ENCODE peak calls at places on chromosomes 7 and 10, in ten cellular contexts. N is mesendoderm; H is Caco-2; R is heart right ventricle; S is mammary epithelial cell; U is osteoblast; P is PC-3; I is CD8-positive, alpha-beta memory T cell; C is adipocyte; K is astrocyte. B is an unnamed sample. For H3K4me1, the result is how much of the 10 kb centered on the place peaks cover.

GRCh38 chr7:50660040-50660829 is 95.0 kb upstream of the DDC start:
- DNase-seq in K (no peak), C (no peak), N (no peak), S (no peak), R (no peak), P (no peak), H (no peak), I (peak), U (peak), B (no peak)

GRCh38 chr7:95549818-95550529 is 46.3 kb downstream of the PDK4 start:
- DNase-seq in R (peak), K (peak), N (peak), C (peak), S (peak), H (no peak), U (peak), P (peak), I (no peak), B (peak)

GRCh38 chr7:1123721-1124120 is 35.8 kb downstream of the GPER1 start:
- DNase-seq in R (peak), N (peak), P (no peak), K (peak), S (no peak), C (peak), I (peak), U (peak), H (peak), B (no peak)

GRCh38 chr7:126700807-126701604 is 551.7 kb downstream of the GRM8 start:
- DNase-seq in C (peak), U (peak), K (peak), I (peak), R (no peak), S (peak), N (peak), H (no peak), P (peak), B (peak)

GRCh38 chr7:3415730-3416366 is 114.8 kb downstream of the SDK1 start:
- DNase-seq in U (no peak), H (no peak), S (peak), N (no peak), R (no peak), C (no peak), I (no peak), K (no peak), P (no peak), B (no peak)

GRCh38 chr10:103872137-103872933 is 17.0 kb upstream of the SH3PXD2A start:
- DNase-seq in S (peak), U (no peak), H (no peak), I (no peak), K (peak), R (no peak), C (no peak), P (peak), N (no peak), B (peak)

GRCh38 chr10:5563991-5564536 is 39.3 kb downstream of the CALML3 start:
- DNase-seq in H (peak), P (peak), C (peak), I (peak), R (no peak), U (peak), K (peak), S (peak), N (no peak), B (no peak)

GRCh38 chr10:51272580-51272979 is 198.3 kb downstream of the PRKG1 start:
- DNase-seq in C (peak), S (no peak), I (no peak), P (no peak), H (no peak), U (no peak), K (no peak), N (no peak), R (peak), B (no peak)

GRCh38 chr7:135745702-135746312 is 2.8 kb downstream of the FAM180A start:
- DNase-seq in I (no peak), U (no peak), R (peak), S (peak), N (no peak), C (peak), P (peak), H (no peak), K (peak), B (no peak)

GRCh38 chr10:101103430-101103829 is 27.7 kb upstream of the TLX1 start:
- DNase-seq in C (no peak), I (no peak), S (no peak), K (no peak), U (no peak), P (no peak), H (no peak), R (no peak), N (no peak), B (no peak)

GRCh38 chr10:116771101-116771705 is 28.8 kb upstream of the HSPA12A start:
- DNase-seq in R (peak), U (peak), N (no peak), C (peak), S (peak), I (no peak), H (no peak), K (peak), P (peak), B (no peak)

GRCh38 chr10:31926154-31926553 is 2.5 kb downstream of the ARHGAP12 start:
- DNase-seq in H (no peak), U (no peak), S (peak), C (no peak), N (no peak), K (no peak), P (no peak), R (no peak), I (no peak), B (no peak)

GRCh38 chr10:110323503-110323902 is 18.8 kb upstream of the SMNDC1 start:
- DNase-seq in C (peak), K (peak), N (peak), H (no peak), U (peak), R (no peak), I (no peak), P (peak), S (peak), B (no peak)

GRCh38 chr10:14093735-14094484 is 236.8 kb downstream of the FRMD4A start:
- DNase-seq in I (no peak), R (no peak), U (peak), N (peak), K (peak), C (peak), H (no peak), P (peak), S (no peak), B (peak)

GRCh38 chr10:26025500-26025899 is 91.5 kb downstream of the MYO3A start:
- DNase-seq in H (no peak), I (no peak), S (no peak), N (no peak), R (no peak), U (no peak), K (no peak), P (no peak), C (no peak), B (no peak)

GRCh38 chr10:13949844-13950542 is 363.2 kb downstream of the PRPF18 start:
- DNase-seq in I (no peak), P (peak), H (no peak), C (peak), K (peak), U (peak), S (peak), R (no peak), N (no peak), B (peak)

GRCh38 chr7:156003220-156004162 is 191.2 kb upstream of the SHH start:
- DNase-seq in N (no peak), C (no peak), H (no peak), U (peak), K (no peak), P (no peak), R (no peak), S (no peak), I (no peak), B (no peak)

GRCh38 chr10:112758961-112759360 is 191.1 kb upstream of the TCF7L2 start:
- DNase-seq in P (no peak), S (no peak), I (no peak), R (no peak), K (no peak), U (peak), H (no peak), C (no peak), N (peak), B (no peak)

GRCh38 chr10:75513292-75513691 is 81.9 kb downstream of the LRMDA start:
- DNase-seq in N (no peak), U (no peak), I (no peak), C (no peak), K (no peak), R (no peak), S (no peak), P (no peak), H (no peak), B (no peak)

GRCh38 chr7:115475774-115476407 is 554.0 kb downstream of the MDFIC start:
- DNase-seq in C (no peak), S (no peak), N (peak), I (no peak), U (no peak), R (no peak), H (no peak), P (peak), K (peak), B (no peak)

GRCh38 chr7:34156336-34156735 is 251.0 kb downstream of the BMPER start:
- DNase-seq in C (no peak), I (no peak), H (no peak), K (peak), N (no peak), P (no peak), U (peak), S (no peak), R (no peak), B (no peak)

GRCh38 chr7:95394370-95394769 is 1.8 kb downstream of the PON3 start:
- DNase-seq in K (no peak), R (no peak), C (no peak), S (no peak), I (no peak), U (no peak), P (no peak), N (peak), H (no peak), B (no peak)

GRCh38 chr10:43640603-43641002 is 8.1 kb downstream of the ZNF32 start:
- DNase-seq in C (peak), S (no peak), N (no peak), P (no peak), K (no peak), R (no peak), U (peak), I (no peak), H (no peak), B (no peak)

GRCh38 chr7:471866-472639 is 47.6 kb downstream of the PDGFA start:
- DNase-seq in P (peak), U (peak), S (peak), R (peak), K (peak), C (peak), H (peak), I (peak), N (peak), B (peak)

GRCh38 chr7:44196450-44196872 is 4.3 kb upstream of the YKT6 start:
- DNase-seq in I (no peak), S (no peak), U (peak), C (peak), H (peak), K (no peak), N (peak), R (peak), P (peak), B (peak)

DNA sequence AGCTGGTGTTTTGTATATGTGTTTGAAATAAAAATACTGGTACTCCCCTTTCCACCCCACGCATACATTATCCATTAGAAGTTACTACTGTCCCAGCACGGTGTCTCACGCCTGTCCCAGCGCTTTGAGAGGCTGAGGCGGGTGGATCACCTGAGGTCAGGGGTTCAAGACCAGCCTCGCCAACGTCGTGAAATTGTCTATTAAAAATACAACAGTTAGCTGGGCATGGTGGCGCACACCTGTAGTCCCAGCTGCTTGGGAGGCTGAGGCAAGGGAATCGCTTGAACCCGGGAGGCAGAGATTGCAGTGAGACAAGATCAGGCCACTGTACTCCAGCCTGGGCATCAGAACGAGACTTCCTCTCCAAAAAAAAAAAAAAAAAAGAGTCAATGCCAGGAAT is 2.7 kb downstream of the HBP1 start:
- DNase-seq in I (no peak), U (no peak), C (no peak), S (no peak), R (no peak), K (no peak), N (no peak), H (no peak), P (no peak), B (no peak)
- H3K4me1 ChIP-seq in I (half or more), U (under half), C (under half), S (under half), R (half or more), K (under half), N (under half), H (under half), P (under half), B (under half)

GRCh38 chr10:78081292-78081691 is 47.6 kb downstream of the RPS24 start:
- DNase-seq in C (no peak), P (no peak), S (no peak), R (no peak), K (no peak), U (no peak), H (no peak), N (no peak), I (no peak), B (no peak)
- H3K4me1 ChIP-seq in C (under half), P (under half), S (under half), R (under half), K (under half), U (under half), H (under half), N (under half), I (under half), B (under half)

GRCh38 chr10:29389935-29390334 is 101.1 kb downstream of the LYZL1 start:
- DNase-seq in R (no peak), P (no peak), C (no peak), K (no peak), H (no peak), I (no peak), S (peak), N (no peak), U (peak), B (no peak)
- H3K4me1 ChIP-seq in R (under half), P (under half), C (under half), K (under half), H (under half), I (under half), S (under half), N (under half), U (under half), B (under half)

GRCh38 chr10:24394479-24395190 is 185.7 kb downstream of the KIAA1217 start:
- DNase-seq in S (no peak), H (no peak), R (no peak), N (no peak), U (no peak), K (no peak), I (no peak), C (no peak), P (no peak), B (no peak)
- H3K4me1 ChIP-seq in S (under half), H (under half), R (under half), N (under half), U (under half), K (under half), I (under half), C (under half), P (under half), B (under half)

GRCh38 chr7:157555308-157555707 is 218.5 kb downstream of the DNAJB6 start:
- DNase-seq in K (peak), C (no peak), N (no peak), I (no peak), U (peak), S (no peak), P (peak), R (no peak), H (peak), B (no peak)

GRCh38 chr7:157557263-157557662 is 220.5 kb downstream of the DNAJB6 start:
- DNase-seq in R (no peak), N (no peak), K (no peak), C (no peak), H (no peak), P (no peak), I (no peak), U (peak), S (no peak), B (no peak)

GRCh38 chr7:157558061-157558460 is 221.3 kb downstream of the DNAJB6 start:
- DNase-seq in U (peak), K (no peak), N (no peak), P (no peak), H (no peak), R (no peak), C (no peak), S (no peak), I (no peak), B (no peak)

GRCh38 chr7:157555921-157556320 is 219.1 kb downstream of the DNAJB6 start:
- DNase-seq in R (no peak), N (no peak), I (peak), C (no peak), H (peak), S (no peak), P (no peak), K (no peak), U (no peak), B (no peak)

DNA sequence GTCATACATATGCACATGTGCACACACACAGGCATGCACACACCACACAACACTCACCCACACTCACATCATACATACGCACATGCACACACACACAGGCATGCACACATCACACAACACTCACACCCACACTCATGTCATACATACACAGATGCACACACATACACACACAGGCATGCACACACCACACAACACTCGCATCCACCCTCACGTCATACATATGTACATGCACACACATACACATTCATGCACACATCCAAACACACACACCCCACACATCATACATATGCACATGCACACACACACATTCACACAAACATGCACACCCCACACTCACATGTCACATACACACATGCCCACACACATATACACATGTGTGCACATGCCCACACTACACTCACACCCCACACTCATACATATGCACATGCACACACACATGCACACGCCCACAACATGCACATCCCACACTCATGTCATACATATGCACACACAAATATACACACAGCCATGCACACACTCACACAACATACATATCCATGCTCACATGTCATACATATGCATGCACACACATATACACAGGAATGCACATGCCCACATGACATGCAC is 219.6 kb downstream of the DNAJB6 start:
- DNase-seq in K (no peak), R (no peak), C (no peak), S (no peak), P (no peak), I (no peak), N (no peak), H (peak), U (peak), B (no peak)
- H3K4me1 ChIP-seq in K (under half), R (under half), C (under half), S (under half), P (under half), I (under half), N (under half), H (under half), U (under half), B (under half)

GRCh38 chr10:97599272-97599619 is 9.7 kb downstream of the C10orf62 start:
- DNase-seq in U (no peak), C (no peak), N (no peak), H (no peak), I (no peak), S (no peak), P (no peak), K (no peak), R (no peak), B (no peak)
- H3K4me1 ChIP-seq in U (under half), C (under half), N (under half), H (under half), I (under half), S (under half), P (under half), K (under half), R (under half), B (under half)